ENCODE peak calls at places on chromosomes 2 and 18, in nine cellular contexts. One of them, this sample, is unnamed.
A peak's percentile ranks its signal among the peaks of the same experiment; 100 is the strongest.

GRCh38 chr2:20565623-20566236 is 85.2 kb downstream of the HS1BP3 start:
- DNase-seq in ascending aorta: no peak
- DNase-seq in T-helper 2 cell treated with Interferon-gamma antibody and Interleukin-4, amounts not matched to agents 5 μg/mL and 100 μg/mL, for 36 hours: no peak
- DNase-seq in tibial artery: peak; percentile 63
- DNase-seq in lower leg skin: no peak
- DNase-seq in WERI-Rb-1: no peak
- DNase-seq in fibroblast of mammary gland: no peak
- DNase-seq in CD8-positive, alpha-beta memory T cell: no peak
- DNase-seq in Panc1: no peak
- DNase-seq in this sample: no peak

GRCh38 chr18:58823385-58823784 is 41.3 kb upstream of the ZNF532 start:
- DNase-seq in Panc1: no peak
- DNase-seq in CD8-positive, alpha-beta memory T cell: no peak
- DNase-seq in tibial artery: no peak
- DNase-seq in lower leg skin: no peak
- DNase-seq in T-helper 2 cell treated with Interferon-gamma antibody and Interleukin-4, amounts not matched to agents 5 μg/mL and 100 μg/mL, for 36 hours: no peak
- DNase-seq in ascending aorta: no peak
- DNase-seq in fibroblast of mammary gland: no peak
- DNase-seq in WERI-Rb-1: no peak
- DNase-seq in this sample: no peak

GRCh38 chr18:53324353-53324752 is 900.1 kb downstream of the MBD2 start:
- DNase-seq in tibial artery: no peak
- DNase-seq in ascending aorta: no peak
- DNase-seq in lower leg skin: no peak
- DNase-seq in fibroblast of mammary gland: no peak
- DNase-seq in CD8-positive, alpha-beta memory T cell: no peak
- DNase-seq in Panc1: no peak
- DNase-seq in WERI-Rb-1: no peak
- DNase-seq in T-helper 2 cell treated with Interferon-gamma antibody and Interleukin-4, amounts not matched to agents 5 μg/mL and 100 μg/mL, for 36 hours: no peak
- DNase-seq in this sample: no peak

GRCh38 chr2:13046557-13047165 is 329.9 kb downstream of the TRIB2 start:
- DNase-seq in T-helper 2 cell treated with Interferon-gamma antibody and Interleukin-4, amounts not matched to agents 5 μg/mL and 100 μg/mL, for 36 hours: no peak
- DNase-seq in Panc1: no peak
- DNase-seq in WERI-Rb-1: no peak
- DNase-seq in CD8-positive, alpha-beta memory T cell: no peak
- DNase-seq in lower leg skin: no peak
- DNase-seq in ascending aorta: no peak
- DNase-seq in tibial artery: no peak
- DNase-seq in fibroblast of mammary gland: peak; percentile 30
- DNase-seq in this sample: no peak

GRCh38 chr2:103942199-103942598 is 911.7 kb upstream of the POU3F3 start:
- DNase-seq in Panc1: no peak
- DNase-seq in T-helper 2 cell treated with Interferon-gamma antibody and Interleukin-4, amounts not matched to agents 5 μg/mL and 100 μg/mL, for 36 hours: no peak
- DNase-seq in fibroblast of mammary gland: no peak
- DNase-seq in WERI-Rb-1: no peak
- DNase-seq in lower leg skin: no peak
- DNase-seq in CD8-positive, alpha-beta memory T cell: no peak
- DNase-seq in ascending aorta: no peak
- DNase-seq in tibial artery: no peak
- DNase-seq in this sample: no peak

GRCh38 chr18:58671941-58672565 is 788 bp downstream of the MALT1 start:
- DNase-seq in Panc1: no peak
- DNase-seq in fibroblast of mammary gland: peak; percentile 53
- DNase-seq in tibial artery: no peak
- DNase-seq in WERI-Rb-1: no peak
- DNase-seq in lower leg skin: no peak
- DNase-seq in ascending aorta: no peak
- DNase-seq in CD8-positive, alpha-beta memory T cell: no peak
- DNase-seq in T-helper 2 cell treated with Interferon-gamma antibody and Interleukin-4, amounts not matched to agents 5 μg/mL and 100 μg/mL, for 36 hours: no peak
- DNase-seq in this sample: no peak

GRCh38 chr18:24322594-24323136 is 75.0 kb downstream of the OSBPL1A start:
- DNase-seq in lower leg skin: no peak
- DNase-seq in T-helper 2 cell treated with Interferon-gamma antibody and Interleukin-4, amounts not matched to agents 5 μg/mL and 100 μg/mL, for 36 hours: no peak
- DNase-seq in ascending aorta: no peak
- DNase-seq in fibroblast of mammary gland: peak; percentile 23
- DNase-seq in Panc1: no peak
- DNase-seq in WERI-Rb-1: no peak
- DNase-seq in tibial artery: no peak
- DNase-seq in CD8-positive, alpha-beta memory T cell: no peak
- DNase-seq in this sample: no peak

GRCh38 chr2:171707752-171708151 is 20.5 kb downstream of the DYNC1I2 start:
- DNase-seq in ascending aorta: no peak
- DNase-seq in CD8-positive, alpha-beta memory T cell: no peak
- DNase-seq in WERI-Rb-1: no peak
- DNase-seq in T-helper 2 cell treated with Interferon-gamma antibody and Interleukin-4, amounts not matched to agents 5 μg/mL and 100 μg/mL, for 36 hours: no peak
- DNase-seq in lower leg skin: no peak
- DNase-seq in fibroblast of mammary gland: no peak
- DNase-seq in Panc1: no peak
- DNase-seq in tibial artery: no peak
- DNase-seq in this sample: no peak

GRCh38 chr2:28507806-28508764 is 12.2 kb downstream of the PLB1 start:
- DNase-seq in Panc1: peak; percentile 76
- DNase-seq in tibial artery: no peak
- DNase-seq in WERI-Rb-1: no peak
- DNase-seq in CD8-positive, alpha-beta memory T cell: no peak
- DNase-seq in lower leg skin: peak; percentile 60
- DNase-seq in T-helper 2 cell treated with Interferon-gamma antibody and Interleukin-4, amounts not matched to agents 5 μg/mL and 100 μg/mL, for 36 hours: peak; percentile 58
- DNase-seq in fibroblast of mammary gland: peak; percentile 11
- DNase-seq in ascending aorta: no peak
- DNase-seq in this sample: peak; percentile 59

GRCh38 chr2:159736048-159736447 is 23.7 kb downstream of the MARCHF7 start:
- DNase-seq in CD8-positive, alpha-beta memory T cell: no peak
- DNase-seq in WERI-Rb-1: no peak
- DNase-seq in lower leg skin: no peak
- DNase-seq in Panc1: no peak
- DNase-seq in ascending aorta: no peak
- DNase-seq in T-helper 2 cell treated with Interferon-gamma antibody and Interleukin-4, amounts not matched to agents 5 μg/mL and 100 μg/mL, for 36 hours: no peak
- DNase-seq in tibial artery: no peak
- DNase-seq in fibroblast of mammary gland: peak; percentile 46
- DNase-seq in this sample: no peak

GRCh38 chr2:51243892-51244570 is 212.1 kb upstream of the NRXN1 start:
- DNase-seq in lower leg skin: no peak
- DNase-seq in tibial artery: no peak
- DNase-seq in T-helper 2 cell treated with Interferon-gamma antibody and Interleukin-4, amounts not matched to agents 5 μg/mL and 100 μg/mL, for 36 hours: no peak
- DNase-seq in CD8-positive, alpha-beta memory T cell: no peak
- DNase-seq in Panc1: no peak
- DNase-seq in ascending aorta: no peak
- DNase-seq in fibroblast of mammary gland: no peak
- DNase-seq in WERI-Rb-1: no peak
- DNase-seq in this sample: no peak

GRCh38 chr2:25098558-25099486 is 56.9 kb downstream of the EFR3B start:
- DNase-seq in CD8-positive, alpha-beta memory T cell: no peak
- DNase-seq in WERI-Rb-1: no peak
- DNase-seq in lower leg skin: no peak
- DNase-seq in ascending aorta: no peak
- DNase-seq in fibroblast of mammary gland: peak; percentile 49
- DNase-seq in Panc1: no peak
- DNase-seq in tibial artery: no peak
- DNase-seq in T-helper 2 cell treated with Interferon-gamma antibody and Interleukin-4, amounts not matched to agents 5 μg/mL and 100 μg/mL, for 36 hours: no peak
- DNase-seq in this sample: no peak

GRCh38 chr2:229300814-229301213 is 29.7 kb upstream of the PID1 start:
- DNase-seq in fibroblast of mammary gland: peak; percentile 76
- DNase-seq in lower leg skin: no peak
- DNase-seq in Panc1: no peak
- DNase-seq in CD8-positive, alpha-beta memory T cell: no peak
- DNase-seq in tibial artery: no peak
- DNase-seq in WERI-Rb-1: no peak
- DNase-seq in T-helper 2 cell treated with Interferon-gamma antibody and Interleukin-4, amounts not matched to agents 5 μg/mL and 100 μg/mL, for 36 hours: no peak
- DNase-seq in ascending aorta: no peak
- DNase-seq in this sample: no peak

GRCh38 chr2:44582363-44583008 is 220.7 kb downstream of the CAMKMT start:
- DNase-seq in tibial artery: no peak
- DNase-seq in fibroblast of mammary gland: peak; percentile 58
- DNase-seq in CD8-positive, alpha-beta memory T cell: no peak
- DNase-seq in Panc1: no peak
- DNase-seq in T-helper 2 cell treated with Interferon-gamma antibody and Interleukin-4, amounts not matched to agents 5 μg/mL and 100 μg/mL, for 36 hours: no peak
- DNase-seq in ascending aorta: no peak
- DNase-seq in lower leg skin: no peak
- DNase-seq in WERI-Rb-1: no peak
- DNase-seq in this sample: no peak

GRCh38 chr18:70029163-70029562 is 81.5 kb upstream of the CD226 start:
- DNase-seq in Panc1: no peak
- DNase-seq in CD8-positive, alpha-beta memory T cell: no peak
- DNase-seq in tibial artery: no peak
- DNase-seq in lower leg skin: no peak
- DNase-seq in WERI-Rb-1: no peak
- DNase-seq in T-helper 2 cell treated with Interferon-gamma antibody and Interleukin-4, amounts not matched to agents 5 μg/mL and 100 μg/mL, for 36 hours: no peak
- DNase-seq in ascending aorta: no peak
- DNase-seq in fibroblast of mammary gland: no peak
- DNase-seq in this sample: no peak

GRCh38 chr2:102159295-102159694 is 16.7 kb downstream of the IL1R1 start:
- DNase-seq in WERI-Rb-1: no peak
- DNase-seq in Panc1: no peak
- DNase-seq in tibial artery: no peak
- DNase-seq in fibroblast of mammary gland: no peak
- DNase-seq in lower leg skin: no peak
- DNase-seq in ascending aorta: no peak
- DNase-seq in T-helper 2 cell treated with Interferon-gamma antibody and Interleukin-4, amounts not matched to agents 5 μg/mL and 100 μg/mL, for 36 hours: no peak
- DNase-seq in CD8-positive, alpha-beta memory T cell: no peak
- DNase-seq in this sample: no peak

GRCh38 chr2:121104721-121105141 is 180.3 kb downstream of the TFCP2L1 start:
- DNase-seq in tibial artery: no peak
- DNase-seq in WERI-Rb-1: no peak
- DNase-seq in ascending aorta: no peak
- DNase-seq in Panc1: no peak
- DNase-seq in T-helper 2 cell treated with Interferon-gamma antibody and Interleukin-4, amounts not matched to agents 5 μg/mL and 100 μg/mL, for 36 hours: no peak
- DNase-seq in lower leg skin: no peak
- DNase-seq in fibroblast of mammary gland: peak; percentile 19
- DNase-seq in CD8-positive, alpha-beta memory T cell: no peak
- DNase-seq in this sample: no peak

GRCh38 chr18:31269508-31270074 is 48.4 kb upstream of the DSG1 start:
- DNase-seq in lower leg skin: no peak
- DNase-seq in tibial artery: no peak
- DNase-seq in CD8-positive, alpha-beta memory T cell: no peak
- DNase-seq in ascending aorta: no peak
- DNase-seq in fibroblast of mammary gland: no peak
- DNase-seq in WERI-Rb-1: no peak
- DNase-seq in T-helper 2 cell treated with Interferon-gamma antibody and Interleukin-4, amounts not matched to agents 5 μg/mL and 100 μg/mL, for 36 hours: no peak
- DNase-seq in Panc1: no peak
- DNase-seq in this sample: no peak

GRCh38 chr2:63712748-63713147 is 124.0 kb downstream of the MDH1 start:
- DNase-seq in tibial artery: no peak
- DNase-seq in fibroblast of mammary gland: peak; percentile 93
- DNase-seq in T-helper 2 cell treated with Interferon-gamma antibody and Interleukin-4, amounts not matched to agents 5 μg/mL and 100 μg/mL, for 36 hours: no peak
- DNase-seq in lower leg skin: no peak
- DNase-seq in ascending aorta: no peak
- DNase-seq in CD8-positive, alpha-beta memory T cell: no peak
- DNase-seq in Panc1: no peak
- DNase-seq in WERI-Rb-1: peak; percentile 84
- DNase-seq in this sample: no peak

GRCh38 chr2:191580581-191580980 is 97.4 kb upstream of the NABP1 start:
- DNase-seq in CD8-positive, alpha-beta memory T cell: no peak
- DNase-seq in ascending aorta: no peak
- DNase-seq in lower leg skin: no peak
- DNase-seq in tibial artery: no peak
- DNase-seq in WERI-Rb-1: no peak
- DNase-seq in fibroblast of mammary gland: peak; percentile 81
- DNase-seq in Panc1: no peak
- DNase-seq in T-helper 2 cell treated with Interferon-gamma antibody and Interleukin-4, amounts not matched to agents 5 μg/mL and 100 μg/mL, for 36 hours: no peak
- DNase-seq in this sample: no peak

GRCh38 chr2:33521791-33522281 is 45.4 kb downstream of the RASGRP3 start:
- DNase-seq in Panc1: no peak
- DNase-seq in lower leg skin: no peak
- DNase-seq in CD8-positive, alpha-beta memory T cell: no peak
- DNase-seq in WERI-Rb-1: no peak
- DNase-seq in fibroblast of mammary gland: peak; percentile 85
- DNase-seq in ascending aorta: no peak
- DNase-seq in T-helper 2 cell treated with Interferon-gamma antibody and Interleukin-4, amounts not matched to agents 5 μg/mL and 100 μg/mL, for 36 hours: no peak
- DNase-seq in tibial artery: peak; percentile 66
- DNase-seq in this sample: no peak

GRCh38 chr2:119958642-119959268 is 54.1 kb upstream of the EPB41L5 start:
- DNase-seq in T-helper 2 cell treated with Interferon-gamma antibody and Interleukin-4, amounts not matched to agents 5 μg/mL and 100 μg/mL, for 36 hours: no peak
- DNase-seq in tibial artery: no peak
- DNase-seq in lower leg skin: no peak
- DNase-seq in fibroblast of mammary gland: peak; percentile 10
- DNase-seq in ascending aorta: no peak
- DNase-seq in Panc1: no peak
- DNase-seq in WERI-Rb-1: no peak
- DNase-seq in CD8-positive, alpha-beta memory T cell: no peak
- DNase-seq in this sample: no peak

GRCh38 chr2:120245520-120245835 is 7.2 kb upstream of the RALB start:
- DNase-seq in WERI-Rb-1: peak; percentile 94
- DNase-seq in Panc1: no peak
- DNase-seq in lower leg skin: no peak
- DNase-seq in tibial artery: no peak
- DNase-seq in ascending aorta: no peak
- DNase-seq in fibroblast of mammary gland: no peak
- DNase-seq in CD8-positive, alpha-beta memory T cell: no peak
- DNase-seq in T-helper 2 cell treated with Interferon-gamma antibody and Interleukin-4, amounts not matched to agents 5 μg/mL and 100 μg/mL, for 36 hours: no peak
- DNase-seq in this sample: no peak

GRCh38 chr18:61127714-61128485 is 205.3 kb upstream of the CDH20 start:
- DNase-seq in lower leg skin: no peak
- DNase-seq in ascending aorta: no peak
- DNase-seq in WERI-Rb-1: no peak
- DNase-seq in fibroblast of mammary gland: no peak
- DNase-seq in tibial artery: no peak
- DNase-seq in CD8-positive, alpha-beta memory T cell: no peak
- DNase-seq in T-helper 2 cell treated with Interferon-gamma antibody and Interleukin-4, amounts not matched to agents 5 μg/mL and 100 μg/mL, for 36 hours: no peak
- DNase-seq in Panc1: no peak
- DNase-seq in this sample: no peak

GRCh38 chr2:150907466-150907865 is 354.2 kb downstream of the RBM43 start:
- DNase-seq in tibial artery: no peak
- DNase-seq in WERI-Rb-1: no peak
- DNase-seq in CD8-positive, alpha-beta memory T cell: no peak
- DNase-seq in T-helper 2 cell treated with Interferon-gamma antibody and Interleukin-4, amounts not matched to agents 5 μg/mL and 100 μg/mL, for 36 hours: no peak
- DNase-seq in lower leg skin: no peak
- DNase-seq in Panc1: no peak
- DNase-seq in ascending aorta: no peak
- DNase-seq in fibroblast of mammary gland: no peak
- DNase-seq in this sample: no peak

This sample was measured in natural killer cell.